ENCODE peak calls at places on chromosomes 16 and 17, in four cellular contexts. One of them, this sample, is unnamed.

GRCh38 chr17:21286771-21287702 is 2.5 kb downstream of the MAP2K3 start:
- DNase-seq in Caco-2: no peak
- DNase-seq in SK-N-SH: no peak
- DNase-seq in HFFc6: no peak
- DNase-seq in this sample: peak

GRCh38 chr17:67718325-67718941 is 697 bp downstream of the NOL11 start:
- DNase-seq in SK-N-SH: peak
- DNase-seq in HFFc6: peak
- DNase-seq in Caco-2: peak
- DNase-seq in this sample: no peak

GRCh38 chr17:8904686-8905085 is 37.2 kb upstream of the PIK3R6 start:
- DNase-seq in Caco-2: no peak
- DNase-seq in SK-N-SH: no peak
- DNase-seq in HFFc6: no peak
- DNase-seq in this sample: no peak

GRCh38 chr16:85291302-85292148 is 179.3 kb upstream of the CIBAR2 start:
- DNase-seq in SK-N-SH: no peak
- DNase-seq in HFFc6: no peak
- DNase-seq in Caco-2: no peak
- DNase-seq in this sample: peak

GRCh38 chr17:44327715-44328449 is 3.3 kb upstream of the SLC25A39 start:
- DNase-seq in HFFc6: no peak
- DNase-seq in Caco-2: no peak
- DNase-seq in SK-N-SH: no peak
- DNase-seq in this sample: no peak

GRCh38 chr16:79601978-79602609 is 1.6 kb upstream of the MAF start:
- DNase-seq in SK-N-SH: peak
- DNase-seq in Caco-2: peak
- DNase-seq in HFFc6: peak
- DNase-seq in this sample: peak

GRCh38 chr17:37079735-37080134 is 131.0 kb downstream of the AATF start:
- DNase-seq in SK-N-SH: no peak
- DNase-seq in Caco-2: peak
- DNase-seq in HFFc6: peak
- DNase-seq in this sample: no peak

GRCh38 chr17:82684207-82684903 is 14.1 kb downstream of the RAB40B start:
- DNase-seq in HFFc6: no peak
- DNase-seq in SK-N-SH: no peak
- DNase-seq in Caco-2: no peak
- DNase-seq in this sample: no peak

GRCh38 chr17:70987867-70988340 is 818.6 kb downstream of the KCNJ2 start:
- DNase-seq in SK-N-SH: no peak
- DNase-seq in HFFc6: no peak
- DNase-seq in Caco-2: no peak
- DNase-seq in this sample: no peak

GRCh38 chr17:46046957-46047356 is 47.9 kb downstream of the STH start:
- DNase-seq in Caco-2: no peak
- DNase-seq in SK-N-SH: no peak
- DNase-seq in HFFc6: no peak
- DNase-seq in this sample: no peak

GRCh38 chr16:71440669-71441347 is 1.0 kb downstream of the TLE7 start:
- DNase-seq in HFFc6: no peak
- DNase-seq in Caco-2: no peak
- DNase-seq in SK-N-SH: peak
- DNase-seq in this sample: no peak

GRCh38 chr16:17470871-17471744 is at the start of gene XYLT1:
- DNase-seq in Caco-2: no peak
- DNase-seq in HFFc6: peak
- DNase-seq in SK-N-SH: peak
- DNase-seq in this sample: peak

GRCh38 chr17:12007466-12007865 is 10.2 kb upstream of the ZNF18 start:
- DNase-seq in HFFc6: no peak
- DNase-seq in SK-N-SH: no peak
- DNase-seq in Caco-2: no peak
- DNase-seq in this sample: no peak

GRCh38 chr16:56424404-56424765 is 960 bp downstream of the AMFR start:
- DNase-seq in SK-N-SH: no peak
- DNase-seq in Caco-2: no peak
- DNase-seq in HFFc6: no peak
- DNase-seq in this sample: no peak

GRCh38 chr17:50210249-50211225 is 9.1 kb upstream of the COL1A1 start:
- DNase-seq in HFFc6: peak
- DNase-seq in SK-N-SH: peak
- DNase-seq in Caco-2: peak
- DNase-seq in this sample: no peak

GRCh38 chr17:50214986-50215730 is 13.7 kb upstream of the COL1A1 start:
- DNase-seq in SK-N-SH: no peak
- DNase-seq in HFFc6: no peak
- DNase-seq in Caco-2: peak
- DNase-seq in this sample: no peak

GRCh38 chr17:50211249-50212120 is 10.1 kb upstream of the COL1A1 start:
- DNase-seq in HFFc6: peak
- DNase-seq in SK-N-SH: peak
- DNase-seq in Caco-2: no peak
- DNase-seq in this sample: no peak

GRCh38 chr17:50212121-50212843 is 10.9 kb upstream of the COL1A1 start:
- DNase-seq in SK-N-SH: peak
- DNase-seq in Caco-2: no peak
- DNase-seq in HFFc6: peak
- DNase-seq in this sample: no peak

DNA sequence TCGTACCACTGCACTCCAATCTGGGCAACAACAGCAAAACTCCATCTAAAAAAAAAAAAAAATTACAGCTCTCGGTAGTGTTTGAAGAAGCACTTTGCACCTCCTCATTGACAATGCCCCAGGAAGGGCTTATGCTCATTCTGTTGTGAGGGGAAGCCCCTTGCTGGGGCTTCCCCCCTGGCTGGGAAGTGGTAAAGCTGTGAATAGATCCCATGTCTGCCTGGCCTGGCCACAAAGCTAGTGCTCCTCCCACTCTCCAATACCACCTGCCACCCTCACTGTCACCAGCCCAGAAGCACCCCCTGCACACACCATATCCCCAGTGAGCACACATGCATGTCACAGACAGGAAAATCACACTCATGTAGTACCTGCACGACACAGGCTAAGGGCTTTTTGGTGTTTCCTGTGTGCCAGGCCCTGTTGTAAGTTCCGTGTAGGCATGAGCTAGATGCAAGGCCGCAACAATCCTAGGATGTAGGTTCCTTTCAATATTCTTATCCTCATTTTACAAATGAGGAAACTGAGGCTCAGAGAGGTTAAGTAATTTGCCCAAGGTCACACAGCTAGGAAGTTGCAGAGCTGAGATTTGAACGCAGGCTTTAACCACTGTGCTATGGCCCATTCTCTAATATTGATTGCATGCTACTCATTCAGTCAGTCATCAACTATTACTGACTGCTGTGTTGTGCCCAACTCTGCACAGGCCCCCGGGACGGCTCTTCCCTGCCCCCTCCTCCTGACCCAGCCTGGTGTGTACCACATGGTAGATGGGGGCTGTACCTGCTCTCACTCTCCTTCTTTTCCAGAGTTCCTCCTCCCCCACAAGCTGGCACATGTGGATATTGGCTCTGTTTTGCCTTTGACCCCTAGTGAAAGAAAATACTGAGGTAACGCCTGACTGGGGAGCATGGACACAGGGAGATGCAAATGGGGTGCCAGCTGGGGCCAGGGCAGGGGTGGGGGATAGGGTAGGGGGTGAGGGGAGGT is 11.9 kb upstream of the COL1A1 start:
- DNase-seq in Caco-2: no peak
- DNase-seq in SK-N-SH: peak
- DNase-seq in HFFc6: no peak
- DNase-seq in this sample: no peak
- TF ChIP-seq CTCF in Caco-2: no peak
- TF ChIP-seq CTCF in SK-N-SH: peak
- TF ChIP-seq CTCF in HFFc6: no peak
- TF ChIP-seq CTCF in this sample: no peak

GRCh38 chr17:80890551-80890930 is 101.1 kb upstream of the CHMP6 start:
- DNase-seq in HFFc6: no peak
- DNase-seq in SK-N-SH: no peak
- DNase-seq in Caco-2: no peak
- DNase-seq in this sample: peak
- TF ChIP-seq CTCF in HFFc6: no peak
- TF ChIP-seq CTCF in SK-N-SH: peak
- TF ChIP-seq CTCF in Caco-2: no peak
- TF ChIP-seq CTCF in this sample: peak

DNA sequence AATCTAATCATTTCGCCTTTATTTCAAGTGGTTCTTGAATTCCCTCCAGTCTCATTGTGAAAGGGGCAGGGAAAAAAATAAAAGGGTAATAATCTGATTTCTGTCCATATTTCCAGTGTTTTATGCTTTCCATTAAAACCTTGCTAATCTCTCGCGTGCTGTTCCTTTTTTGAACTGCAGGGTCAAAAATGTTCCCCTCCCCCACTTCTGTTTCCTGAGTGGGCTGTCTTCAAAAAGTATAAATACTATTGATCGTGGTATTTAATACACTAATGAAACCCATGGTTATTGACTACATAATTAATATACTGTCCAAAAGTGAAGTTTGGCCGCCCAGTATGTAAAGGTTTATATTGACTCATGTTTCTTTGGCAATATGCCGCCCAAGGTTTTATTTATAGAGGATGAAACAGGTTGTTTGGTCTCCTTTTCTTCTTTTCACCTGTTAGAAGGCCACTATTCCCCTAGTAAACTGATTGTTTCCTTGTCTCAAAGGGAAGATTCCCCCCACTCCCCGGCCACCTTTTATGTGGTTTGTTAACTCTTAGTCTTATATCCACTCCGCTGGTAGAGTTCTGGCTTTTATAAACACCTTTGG is 69.7 kb downstream of the RPA1 start:
- DNase-seq in HFFc6: no peak
- DNase-seq in Caco-2: no peak
- DNase-seq in SK-N-SH: peak
- DNase-seq in this sample: no peak
- TF ChIP-seq CTCF in HFFc6: peak
- TF ChIP-seq CTCF in Caco-2: peak
- TF ChIP-seq CTCF in SK-N-SH: peak
- TF ChIP-seq CTCF in this sample: no peak

GRCh38 chr16:83887088-83887487 is 11.8 kb upstream of the MLYCD start:
- DNase-seq in HFFc6: peak
- DNase-seq in Caco-2: no peak
- DNase-seq in SK-N-SH: no peak
- DNase-seq in this sample: no peak
- TF ChIP-seq CTCF in HFFc6: peak
- TF ChIP-seq CTCF in Caco-2: no peak
- TF ChIP-seq CTCF in SK-N-SH: peak
- TF ChIP-seq CTCF in this sample: peak

DNA sequence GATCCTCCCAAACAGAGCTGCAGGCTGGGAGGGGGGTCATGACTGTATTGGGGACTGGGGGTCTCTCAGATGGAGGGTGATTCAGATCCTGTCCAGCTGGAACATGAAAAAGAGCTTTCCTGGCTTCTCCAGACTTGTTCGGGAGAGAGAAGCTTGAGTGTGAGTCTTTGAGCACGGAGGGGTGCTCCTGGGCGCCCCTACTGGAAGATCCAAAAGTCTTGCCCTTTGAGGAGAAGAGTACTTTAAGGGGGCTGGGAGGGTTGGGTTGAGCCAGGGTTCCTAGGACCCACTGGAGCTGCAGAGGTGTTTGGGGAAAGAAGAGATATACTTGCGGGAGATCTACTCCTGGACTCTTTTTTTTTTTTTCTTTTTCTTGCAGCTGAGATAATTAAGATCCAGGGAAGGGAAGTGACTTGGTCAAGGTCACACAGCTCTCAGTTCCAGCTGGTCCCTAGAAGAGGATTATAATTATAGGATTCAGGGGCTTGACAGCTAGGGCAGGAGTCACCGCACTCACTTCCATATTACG is 8.4 kb downstream of the RARA start:
- DNase-seq in Caco-2: peak
- DNase-seq in HFFc6: peak
- DNase-seq in SK-N-SH: peak
- DNase-seq in this sample: no peak
- TF ChIP-seq CTCF in Caco-2: peak
- TF ChIP-seq CTCF in HFFc6: peak
- TF ChIP-seq CTCF in SK-N-SH: peak
- TF ChIP-seq CTCF in this sample: peak

This sample was measured in CD14-positive monocyte.